ENCODE peak calls at places on chromosomes 6 and 20, in four cellular contexts. F, K, H and E are unnamed samples.

GRCh38 chr6:77038801-77039200 is 424.5 kb downstream of the HTR1B start:
- DNase-seq in F (no peak), K (no peak), H (no peak), E (no peak)

GRCh38 chr20:33702861-33703260 is 16.7 kb upstream of the E2F1 start:
- DNase-seq in F (no peak), K (no peak), H (no peak), E (no peak)

GRCh38 chr6:111558690-111559192 is 46.9 kb downstream of the TRAF3IP2 start:
- DNase-seq in F (no peak), K (no peak), H (no peak), E (no peak)

GRCh38 chr6:116386581-116387299 is 16.0 kb downstream of the DSE start:
- DNase-seq in F (no peak), K (no peak), H (no peak), E (no peak)

GRCh38 chr6:37540390-37540789 is 40.7 kb upstream of the CCDC167 start:
- DNase-seq in F (no peak), K (no peak), H (no peak), E (no peak)

GRCh38 chr6:81561071-81561564 is 191.4 kb downstream of the TENT5A start:
- DNase-seq in F (no peak), K (no peak), H (no peak), E (no peak)

GRCh38 chr20:53631909-53632662 is 38.4 kb upstream of the ZNF217 start:
- DNase-seq in F (no peak), K (no peak), H (no peak), E (no peak)

GRCh38 chr6:54624779-54625178 is 221.8 kb upstream of the FAM83B start:
- DNase-seq in F (no peak), K (no peak), H (no peak), E (no peak)

GRCh38 chr6:1611322-1611571 is 1.5 kb downstream of the FOXC1 start:
- DNase-seq in F (no peak), K (no peak), H (no peak), E (no peak)

GRCh38 chr20:48025061-48025515 is 239.8 kb upstream of the SULF2 start:
- DNase-seq in F (no peak), K (no peak), H (no peak), E (no peak)

GRCh38 chr6:15441215-15441868 is 195.5 kb downstream of the JARID2 start:
- DNase-seq in F (no peak), K (peak), H (no peak), E (no peak)

GRCh38 chr6:127103482-127103881 is 15.0 kb upstream of the RSPO3 start:
- DNase-seq in F (no peak), K (no peak), H (no peak), E (no peak)

GRCh38 chr6:87391334-87391733 is 16.4 kb upstream of the CFAP206 start:
- DNase-seq in F (no peak), K (peak), H (no peak), E (no peak)

GRCh38 chr6:37650071-37650481 is 47.6 kb downstream of the MDGA1 start:
- DNase-seq in F (no peak), K (peak), H (no peak), E (no peak)

DNA sequence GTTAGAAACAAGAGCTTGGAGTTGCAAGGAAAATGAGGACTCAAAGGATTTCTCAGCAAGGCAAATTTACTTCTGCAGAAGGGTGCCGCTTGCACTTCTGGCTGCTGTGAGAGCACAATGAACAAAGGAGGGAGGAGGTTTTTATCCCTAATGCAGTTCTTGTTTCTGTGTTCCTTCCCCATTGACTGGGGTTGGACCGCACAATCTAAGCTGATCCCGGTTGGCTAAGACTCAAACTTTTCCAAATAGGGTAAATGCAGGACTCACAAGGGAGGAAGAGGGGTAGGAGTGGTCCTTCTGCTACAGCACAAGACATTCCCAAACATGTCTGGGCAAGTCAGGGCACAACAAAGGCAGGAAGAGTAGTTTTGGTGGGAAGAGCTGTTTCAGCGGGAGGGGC is 249.6 kb upstream of the MOCS1 start:
- DNase-seq in F (no peak), K (no peak), H (no peak), E (no peak)
- TF ChIP-seq SPI1 in F (no peak), K (no peak), H (no peak), E (no peak)

DNA sequence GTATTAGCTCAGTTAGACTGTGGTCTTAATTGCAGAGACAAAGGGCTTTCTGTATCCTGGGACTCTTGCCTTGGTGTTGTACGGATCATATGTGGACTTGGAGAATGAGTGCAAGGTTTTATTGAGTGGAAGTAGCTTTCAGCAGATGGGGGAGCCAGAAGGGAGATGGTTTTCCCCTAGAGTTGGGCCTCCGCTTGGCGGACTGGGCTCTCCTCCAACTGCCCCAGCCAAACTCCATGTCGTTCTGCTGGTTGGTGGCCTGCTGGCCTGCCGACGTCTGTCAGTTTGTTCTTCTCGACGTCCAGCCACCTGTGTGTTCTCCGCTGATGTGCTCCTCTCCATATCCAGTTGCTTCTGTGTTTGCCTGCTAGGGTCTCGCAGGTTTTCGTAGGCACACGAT is 189.5 kb upstream of the FLRT3 start:
- DNase-seq in F (no peak), K (no peak), H (no peak), E (no peak)
- TF ChIP-seq SPI1 in F (no peak), K (no peak), H (no peak), E (no peak)

DNA sequence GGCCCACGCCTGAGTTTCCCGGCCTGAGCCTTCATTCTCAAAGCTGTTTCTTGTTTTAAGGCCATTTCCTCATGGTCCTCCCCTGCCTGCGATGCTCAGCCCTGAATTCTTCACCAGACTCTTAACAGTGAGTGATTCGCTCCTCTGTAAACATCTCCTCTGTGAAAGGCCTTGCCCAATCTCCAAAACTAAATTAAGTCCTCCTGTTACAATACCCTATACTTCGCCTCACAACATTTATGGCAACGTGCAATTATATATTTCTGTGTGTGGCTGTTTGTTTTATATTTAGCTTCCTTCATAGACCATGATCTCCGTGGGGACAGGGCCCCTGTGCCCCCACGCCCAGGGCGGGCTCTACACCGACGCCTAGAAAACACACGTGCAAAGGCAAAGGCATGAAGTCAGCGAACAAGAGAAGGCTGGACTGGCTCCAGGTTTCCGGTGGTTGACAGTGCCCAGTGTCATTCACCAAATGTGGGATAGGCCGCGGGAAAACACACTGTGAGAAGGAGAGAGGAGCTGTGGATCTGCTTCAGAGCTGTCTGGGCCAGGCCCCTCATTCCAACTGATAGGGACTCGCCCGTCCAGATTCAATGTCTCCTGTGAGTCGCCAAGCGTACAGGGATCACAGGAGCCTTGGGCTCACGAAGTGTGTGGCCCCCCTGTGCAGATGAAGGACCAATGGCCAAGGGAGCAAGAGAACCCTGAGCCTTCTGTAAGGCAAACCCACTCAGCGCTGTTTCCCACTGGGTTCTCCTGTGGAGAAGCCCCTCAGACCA is 268.0 kb downstream of the ERMARD start:
- DNase-seq in F (no peak), K (no peak), H (no peak), E (no peak)
- TF ChIP-seq SPI1 in F (no peak), K (no peak), H (no peak), E (no peak)

GRCh38 chr6:153126218-153126617 is 4.9 kb downstream of the RGS17 start:
- DNase-seq in F (no peak), K (no peak), H (no peak), E (no peak)

GRCh38 chr6:153131037-153131981 is at the start of gene RGS17:
- DNase-seq in F (no peak), K (no peak), H (peak), E (peak)

GRCh38 chr6:153125032-153125431 is 6.0 kb downstream of the RGS17 start:
- DNase-seq in F (no peak), K (no peak), H (no peak), E (no peak)

GRCh38 chr6:153130515-153131036 is 506 bp downstream of the RGS17 start:
- DNase-seq in F (no peak), K (no peak), H (no peak), E (peak)

GRCh38 chr6:153129873-153130514 is 1.1 kb downstream of the RGS17 start:
- DNase-seq in F (no peak), K (no peak), H (no peak), E (no peak)
- TF ChIP-seq SPI1 in F (no peak), K (no peak), H (no peak), E (no peak)

DNA sequence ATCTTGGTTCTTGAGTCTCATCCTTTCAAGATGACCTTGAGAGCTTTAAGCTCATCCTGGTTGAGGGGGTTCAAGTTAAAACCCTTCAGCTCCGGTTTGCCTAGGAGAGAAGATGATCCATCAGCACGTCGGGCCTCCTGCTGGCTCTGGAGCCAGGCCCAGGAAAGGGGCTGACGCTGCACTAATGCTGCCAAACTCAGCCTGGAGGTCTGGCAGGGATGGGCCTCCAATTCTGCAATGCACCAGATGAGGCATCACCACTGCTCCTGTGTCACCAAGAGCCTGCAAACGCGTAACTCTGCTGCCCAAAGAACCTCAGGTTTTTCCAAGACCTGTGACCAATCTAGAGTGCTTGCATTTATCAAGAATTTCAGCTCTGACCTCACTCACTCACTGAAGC is 6.1 kb downstream of the PDRG1 start:
- DNase-seq in F (no peak), K (no peak), H (no peak), E (no peak)
- TF ChIP-seq SPI1 in F (no peak), K (no peak), H (no peak), E (no peak)

GRCh38 chr20:37223053-37223452 is 38.6 kb downstream of the GHRH start:
- DNase-seq in F (no peak), K (peak), H (peak), E (no peak)
- TF ChIP-seq SPI1 in F (peak), K (peak), H (peak), E (peak)

GRCh38 chr20:63744158-63744557 is 4.6 kb downstream of the SLC2A4RG start:
- DNase-seq in F (no peak), K (no peak), H (no peak), E (no peak)
- TF ChIP-seq SPI1 in F (no peak), K (no peak), H (no peak), E (no peak)

DNA sequence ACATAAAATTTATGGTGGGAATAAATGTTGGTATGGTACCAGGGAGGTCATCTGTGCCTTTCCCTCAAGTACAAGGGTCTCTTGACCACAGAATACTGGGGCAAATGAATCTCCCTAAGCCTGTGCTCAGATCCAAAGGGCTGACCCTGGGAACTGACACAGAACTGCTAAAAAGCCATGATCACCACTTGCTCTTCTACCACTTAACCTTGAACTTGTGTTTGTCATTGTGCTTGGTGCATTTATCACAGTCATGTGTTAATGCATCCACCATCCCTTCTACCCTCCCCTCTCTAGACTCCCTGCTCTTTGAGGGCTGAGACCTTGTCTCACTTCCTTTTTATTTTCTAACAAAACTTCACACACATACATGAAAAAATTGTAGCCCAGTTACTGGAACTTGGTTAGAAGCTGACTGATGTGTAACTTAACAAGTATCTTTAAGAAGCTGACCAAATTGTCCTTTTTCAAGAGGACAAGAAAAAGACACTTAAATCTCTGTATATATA is 46.1 kb upstream of the PBOV1 start:
- DNase-seq in F (no peak), K (no peak), H (no peak), E (no peak)
- TF ChIP-seq SPI1 in F (peak), K (no peak), H (peak), E (peak)